ENCODE peak calls at places on chromosomes 16 and 17, in five cellular contexts. One of them, this sample, is unnamed.

GRCh38 chr17:7867881-7868329 is 10.1 kb downstream of the CYB5D1 start:
- DNase-seq in prostate gland: no peak
- DNase-seq in testis: no peak
- DNase-seq in uterus: no peak
- DNase-seq in thyroid gland: no peak
- DNase-seq in this sample: peak; percentile 79

GRCh38 chr17:18992454-18993130 is 12.0 kb downstream of the FAM83G start:
- DNase-seq in uterus: no peak
- DNase-seq in prostate gland: no peak
- DNase-seq in testis: no peak
- DNase-seq in thyroid gland: peak; percentile 87
- DNase-seq in this sample: no peak

GRCh38 chr17:38761612-38762011 is 9.1 kb downstream of the PSMB3 start:
- DNase-seq in uterus: no peak
- DNase-seq in prostate gland: no peak
- DNase-seq in testis: no peak
- DNase-seq in thyroid gland: no peak
- DNase-seq in this sample: no peak

GRCh38 chr17:4206945-4207344 is 56.8 kb downstream of the ANKFY1 start:
- DNase-seq in prostate gland: no peak
- DNase-seq in thyroid gland: no peak
- DNase-seq in uterus: no peak
- DNase-seq in testis: no peak
- DNase-seq in this sample: no peak

GRCh38 chr17:10215286-10215685 is 16.9 kb upstream of the GAS7 start:
- DNase-seq in thyroid gland: no peak
- DNase-seq in testis: no peak
- DNase-seq in prostate gland: no peak
- DNase-seq in uterus: no peak
- DNase-seq in this sample: no peak

GRCh38 chr17:58520843-58521430 is 6.5 kb upstream of the MTMR4 start:
- DNase-seq in uterus: no peak
- DNase-seq in thyroid gland: no peak
- DNase-seq in prostate gland: no peak
- DNase-seq in testis: no peak
- DNase-seq in this sample: no peak

GRCh38 chr16:87681990-87682570 is 79.8 kb downstream of the JPH3 start:
- DNase-seq in testis: no peak
- DNase-seq in uterus: no peak
- DNase-seq in prostate gland: peak; percentile 26
- DNase-seq in thyroid gland: no peak
- DNase-seq in this sample: no peak

GRCh38 chr17:17375826-17376225 is 72.7 kb downstream of the NT5M start:
- DNase-seq in uterus: no peak
- DNase-seq in prostate gland: no peak
- DNase-seq in thyroid gland: no peak
- DNase-seq in testis: no peak
- DNase-seq in this sample: no peak

GRCh38 chr16:79278506-79278905 is 322.0 kb downstream of the MAF start:
- DNase-seq in testis: no peak
- DNase-seq in prostate gland: no peak
- DNase-seq in thyroid gland: peak; percentile 22
- DNase-seq in uterus: no peak
- DNase-seq in this sample: no peak

GRCh38 chr17:66691644-66692500 is 143.0 kb upstream of the CACNG5 start:
- DNase-seq in testis: peak; percentile 70
- DNase-seq in prostate gland: no peak
- DNase-seq in thyroid gland: no peak
- DNase-seq in uterus: no peak
- DNase-seq in this sample: peak; percentile 58

GRCh38 chr16:19644877-19645276 is 73.2 kb downstream of the KNOP1 start:
- DNase-seq in thyroid gland: peak; percentile 10
- DNase-seq in uterus: peak; percentile 35
- DNase-seq in prostate gland: no peak
- DNase-seq in testis: peak; percentile 85
- DNase-seq in this sample: no peak

GRCh38 chr17:57940653-57941329 is 14.4 kb downstream of the CUEDC1 start:
- DNase-seq in thyroid gland: peak; percentile 89
- DNase-seq in uterus: peak; percentile 41
- DNase-seq in prostate gland: no peak
- DNase-seq in testis: no peak
- DNase-seq in this sample: no peak

GRCh38 chr17:43344700-43345099 is 54.1 kb upstream of the ARL4D start:
- DNase-seq in thyroid gland: no peak
- DNase-seq in uterus: no peak
- DNase-seq in prostate gland: no peak
- DNase-seq in testis: no peak
- DNase-seq in this sample: no peak

GRCh38 chr17:72422505-72423285 is 301.9 kb downstream of the SOX9 start:
- DNase-seq in prostate gland: no peak
- DNase-seq in testis: no peak
- DNase-seq in uterus: no peak
- DNase-seq in thyroid gland: peak; percentile 57
- DNase-seq in this sample: no peak

GRCh38 chr16:84029297-84030096 is 13.1 kb downstream of the SLC38A8 start:
- DNase-seq in prostate gland: no peak
- DNase-seq in testis: no peak
- DNase-seq in uterus: no peak
- DNase-seq in thyroid gland: no peak
- DNase-seq in this sample: no peak

GRCh38 chr17:77420804-77421634 is 280.2 kb downstream of the SEC14L1 start:
- DNase-seq in prostate gland: peak; percentile 59
- DNase-seq in testis: peak; percentile 70
- DNase-seq in thyroid gland: peak; percentile 51
- DNase-seq in uterus: peak; percentile 84
- DNase-seq in this sample: no peak

GRCh38 chr16:3026003-3026378 is 2.2 kb downstream of the THOC6 start:
- DNase-seq in prostate gland: no peak
- DNase-seq in testis: no peak
- DNase-seq in uterus: no peak
- DNase-seq in thyroid gland: no peak
- DNase-seq in this sample: no peak

GRCh38 chr16:68265078-68265925 is 976 bp downstream of the SLC7A6 start:
- DNase-seq in thyroid gland: peak; percentile 93
- DNase-seq in prostate gland: peak; percentile 71
- DNase-seq in uterus: peak; percentile 57
- DNase-seq in testis: peak; percentile 59
- DNase-seq in this sample: peak; percentile 94
- TF ChIP-seq POLR2A in thyroid gland: peak; percentile 83
- TF ChIP-seq POLR2A in prostate gland: peak; percentile 15
- TF ChIP-seq POLR2A in uterus: peak; percentile 33
- TF ChIP-seq POLR2A in testis: no peak
- TF ChIP-seq POLR2A in this sample: no peak

GRCh38 chr16:88796278-88796677 is 7.3 kb upstream of the CDT1 start:
- DNase-seq in testis: no peak
- DNase-seq in uterus: no peak
- DNase-seq in prostate gland: no peak
- DNase-seq in thyroid gland: no peak
- DNase-seq in this sample: no peak

GRCh38 chr16:88789593-88789992 is 4.6 kb upstream of the PIEZO1 start:
- DNase-seq in prostate gland: no peak
- DNase-seq in thyroid gland: no peak
- DNase-seq in testis: no peak
- DNase-seq in uterus: no peak
- DNase-seq in this sample: no peak

GRCh38 chr16:88790312-88791150 is 5.5 kb upstream of the PIEZO1 start:
- DNase-seq in uterus: no peak
- DNase-seq in testis: no peak
- DNase-seq in thyroid gland: no peak
- DNase-seq in prostate gland: no peak
- DNase-seq in this sample: no peak

GRCh38 chr16:88792668-88793587 is 7.9 kb upstream of the PIEZO1 start:
- DNase-seq in uterus: no peak
- DNase-seq in thyroid gland: no peak
- DNase-seq in testis: no peak
- DNase-seq in prostate gland: no peak
- DNase-seq in this sample: no peak

DNA sequence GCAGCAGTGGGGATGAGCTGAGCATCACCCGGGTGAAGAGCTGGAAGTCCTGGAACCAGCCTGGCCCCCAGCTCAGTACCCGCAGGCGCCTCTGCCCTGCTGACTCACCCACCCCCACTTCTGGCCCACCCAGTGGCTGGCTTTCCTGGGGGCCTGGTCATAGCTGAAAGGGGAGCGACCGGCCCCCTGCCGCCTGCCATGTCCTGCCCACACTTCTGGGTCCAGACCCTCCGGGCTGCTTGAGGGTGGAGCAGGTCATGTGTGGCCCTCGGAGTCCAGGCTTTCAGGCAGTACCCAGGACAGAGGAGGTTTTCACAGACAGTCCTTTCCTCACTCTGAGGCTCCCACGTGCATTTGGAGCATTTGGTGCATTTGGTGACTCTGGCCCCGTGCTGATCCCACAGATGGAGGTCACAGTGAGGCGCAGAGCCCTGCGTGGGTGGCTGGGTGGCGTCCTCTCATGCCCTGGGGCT is 7.1 kb upstream of the PIEZO1 start:
- DNase-seq in thyroid gland: no peak
- DNase-seq in testis: no peak
- DNase-seq in prostate gland: no peak
- DNase-seq in uterus: no peak
- DNase-seq in this sample: no peak
- H3K27me3 ChIP-seq in thyroid gland: no peaks in the 10 kb centered on the region
- H3K27me3 ChIP-seq in testis: no peaks in the 10 kb centered on the region
- H3K27me3 ChIP-seq in prostate gland: no peaks in the 10 kb centered on the region
- H3K27me3 ChIP-seq in uterus: peaks cover 8% of the 10 kb centered on the region
- H3K27me3 ChIP-seq in this sample: no peaks in the 10 kb centered on the region

GRCh38 chr17:64459284-64459747 is 10.4 kb downstream of the MILR1 start:
- DNase-seq in uterus: no peak
- DNase-seq in testis: no peak
- DNase-seq in prostate gland: no peak
- DNase-seq in thyroid gland: no peak
- DNase-seq in this sample: no peak

GRCh38 chr17:64461788-64462187 is 12.9 kb downstream of the MILR1 start:
- DNase-seq in thyroid gland: no peak
- DNase-seq in testis: no peak
- DNase-seq in prostate gland: no peak
- DNase-seq in uterus: no peak
- DNase-seq in this sample: no peak

GRCh38 chr17:64457156-64457555 is 8.2 kb downstream of the MILR1 start:
- DNase-seq in uterus: no peak
- DNase-seq in thyroid gland: peak; percentile 37
- DNase-seq in testis: no peak
- DNase-seq in prostate gland: no peak
- DNase-seq in this sample: no peak

GRCh38 chr17:64458756-64459155 is 9.8 kb downstream of the MILR1 start:
- DNase-seq in uterus: no peak
- DNase-seq in testis: no peak
- DNase-seq in thyroid gland: no peak
- DNase-seq in prostate gland: no peak
- DNase-seq in this sample: no peak

GRCh38 chr17:64460955-64461354 is 12.0 kb downstream of the MILR1 start:
- DNase-seq in uterus: no peak
- DNase-seq in testis: peak; percentile 53
- DNase-seq in prostate gland: no peak
- DNase-seq in thyroid gland: no peak
- DNase-seq in this sample: no peak
- H3K27ac ChIP-seq in uterus: no peak overlapping the region
- H3K27ac ChIP-seq in testis: no peak overlapping the region
- H3K27ac ChIP-seq in prostate gland: no peak overlapping the region
- H3K27ac ChIP-seq in thyroid gland: no peak overlapping the region
- H3K27ac ChIP-seq in this sample: no peak overlapping the region

GRCh38 chr16:77212736-77213541 is 13.7 kb downstream of the SYCE1L start:
- DNase-seq in uterus: peak; percentile 71
- DNase-seq in prostate gland: peak; percentile 41
- DNase-seq in thyroid gland: peak; percentile 60
- DNase-seq in testis: peak; percentile 71
- DNase-seq in this sample: no peak

GRCh38 chr16:77208382-77208781 is 9.2 kb downstream of the SYCE1L start:
- DNase-seq in thyroid gland: no peak
- DNase-seq in uterus: no peak
- DNase-seq in prostate gland: no peak
- DNase-seq in testis: no peak
- DNase-seq in this sample: no peak

GRCh38 chr16:77214411-77215138 is 15.4 kb downstream of the SYCE1L start:
- DNase-seq in prostate gland: no peak
- DNase-seq in thyroid gland: no peak
- DNase-seq in uterus: no peak
- DNase-seq in testis: no peak
- DNase-seq in this sample: no peak

GRCh38 chr16:77213542-77214108 is 14.4 kb downstream of the SYCE1L start:
- DNase-seq in thyroid gland: peak; percentile 5
- DNase-seq in uterus: no peak
- DNase-seq in prostate gland: no peak
- DNase-seq in testis: no peak
- DNase-seq in this sample: no peak

DNA sequence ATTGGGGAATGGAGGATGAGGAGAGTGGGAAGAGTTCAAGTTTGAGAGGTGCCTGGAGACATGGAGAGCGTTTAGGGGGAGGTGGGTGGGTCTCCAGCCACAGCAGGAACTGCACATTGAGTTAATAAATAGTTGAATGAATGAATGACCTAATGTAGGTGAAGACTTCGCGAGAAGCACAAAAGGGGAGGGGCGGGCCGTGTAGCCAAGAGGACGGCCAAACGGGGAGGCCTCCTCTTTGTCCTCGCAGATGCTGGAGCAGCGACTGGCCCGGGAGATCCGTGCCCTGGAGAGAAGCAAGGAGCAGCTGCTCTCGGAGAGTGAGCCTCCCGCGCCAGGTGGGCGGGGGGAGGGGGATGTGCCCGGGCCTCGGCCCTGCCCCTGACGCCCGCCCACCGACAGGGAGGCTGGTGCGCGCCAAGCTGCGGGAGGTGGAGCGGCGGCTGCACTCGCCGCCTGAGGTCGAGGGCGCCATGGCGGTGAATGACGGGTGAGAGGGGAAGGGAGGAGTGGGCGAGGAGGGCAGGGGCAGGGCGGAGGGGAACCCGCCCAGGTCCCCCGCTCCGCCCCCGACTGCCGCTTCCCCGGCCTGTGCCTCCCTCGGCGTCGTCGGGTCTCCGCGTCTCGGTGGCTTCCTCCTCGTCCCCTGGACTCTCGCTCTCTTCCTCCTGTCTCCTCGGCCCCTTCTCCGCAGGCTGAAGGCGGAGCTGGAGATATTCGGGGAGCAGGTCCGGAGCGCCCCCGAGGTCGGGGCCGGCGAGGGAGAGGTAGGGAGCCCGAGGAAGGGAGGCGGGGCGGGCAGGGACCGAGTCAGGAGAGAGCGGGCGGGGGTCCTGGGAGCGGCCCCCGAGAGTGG is 12.9 kb downstream of the SYCE1L start:
- DNase-seq in uterus: peak; percentile 63
- DNase-seq in thyroid gland: peak; percentile 76
- DNase-seq in prostate gland: peak; percentile 43
- DNase-seq in testis: peak; percentile 42
- DNase-seq in this sample: no peak
- TF ChIP-seq POLR2A in uterus: no peak
- TF ChIP-seq POLR2A in thyroid gland: peak; percentile 60
- TF ChIP-seq POLR2A in prostate gland: peak; percentile 65
- TF ChIP-seq POLR2A in testis: no peak
- TF ChIP-seq POLR2A in this sample: peak; percentile 29

This sample was measured in vagina.